ENCODE peak calls at places on chromosomes 6 and 20, in seven cellular contexts. P is tibial nerve, X is adrenal gland, T is heart left ventricle, M is lung, R is A549, Q is heart right ventricle. G is an unnamed sample. For H3K9me3, the result is how much of the 10 kb centered on the place peaks cover.

GRCh38 chr6:107730683-107731314 is 93.3 kb downstream of the SCML4 start:
- DNase-seq in P (no peak), X (no peak), T (no peak), M (no peak), R (no peak), Q (no peak), G (no peak)

GRCh38 chr20:11235058-11235457 is 561.3 kb upstream of the JAG1 start:
- DNase-seq in P (no peak), X (no peak), T (no peak), M (no peak), R (no peak), Q (no peak), G (no peak)

GRCh38 chr6:72636786-72637185 is 14.9 kb downstream of the KCNQ5 start:
- DNase-seq in P (no peak), X (no peak), T (no peak), M (no peak), R (no peak), Q (no peak), G (no peak)

GRCh38 chr20:38032585-38033329 is 499 bp downstream of the TTI1 start:
- DNase-seq in P (no peak), X (no peak), T (peak), M (no peak), R (no peak), Q (no peak), G (no peak)

GRCh38 chr6:108798672-108799355 is 49.4 kb upstream of the ARMC2 start:
- DNase-seq in P (no peak), X (peak), T (peak), M (no peak), R (no peak), Q (peak), G (no peak)

GRCh38 chr6:135905604-135906300 is 54.3 kb downstream of the PDE7B start:
- DNase-seq in P (no peak), X (no peak), T (no peak), M (no peak), R (no peak), Q (no peak), G (no peak)

GRCh38 chr6:102670756-102671155 is 1277.2 kb downstream of the GRIK2 start:
- DNase-seq in P (no peak), X (no peak), T (no peak), M (no peak), R (no peak), Q (no peak), G (no peak)

GRCh38 chr6:34465551-34466241 is at the start of gene PACSIN1:
- DNase-seq in P (no peak), X (peak), T (peak), M (no peak), R (no peak), Q (no peak), G (no peak)

GRCh38 chr6:33935439-33936080 is 131.8 kb upstream of the MLN start:
- DNase-seq in P (no peak), X (no peak), T (no peak), M (no peak), R (no peak), Q (no peak), G (no peak)

GRCh38 chr6:163897030-163897429 is 482.5 kb downstream of the QKI start:
- DNase-seq in P (peak), X (peak), T (no peak), M (no peak), R (no peak), Q (no peak), G (no peak)

GRCh38 chr6:143271024-143271423 is 179.5 kb downstream of the ADAT2 start:
- DNase-seq in P (peak), X (peak), T (peak), M (no peak), R (no peak), Q (peak), G (no peak)

GRCh38 chr6:54112171-54112650 is 968 bp downstream of the MLIP start:
- DNase-seq in P (no peak), X (no peak), T (no peak), M (no peak), R (no peak), Q (no peak), G (no peak)

GRCh38 chr6:127464161-127464880 is 5.1 kb upstream of the KIAA0408 start:
- DNase-seq in P (peak), X (peak), T (peak), M (no peak), R (no peak), Q (no peak), G (no peak)

GRCh38 chr6:169917153-169917552 is 165.7 kb downstream of the ERMARD start:
- DNase-seq in P (no peak), X (no peak), T (no peak), M (no peak), R (no peak), Q (no peak), G (no peak)
- H3K9me3 ChIP-seq in P (under half), X (under half), T (under half), M (under half), R (under half), Q (under half), G (under half)

DNA sequence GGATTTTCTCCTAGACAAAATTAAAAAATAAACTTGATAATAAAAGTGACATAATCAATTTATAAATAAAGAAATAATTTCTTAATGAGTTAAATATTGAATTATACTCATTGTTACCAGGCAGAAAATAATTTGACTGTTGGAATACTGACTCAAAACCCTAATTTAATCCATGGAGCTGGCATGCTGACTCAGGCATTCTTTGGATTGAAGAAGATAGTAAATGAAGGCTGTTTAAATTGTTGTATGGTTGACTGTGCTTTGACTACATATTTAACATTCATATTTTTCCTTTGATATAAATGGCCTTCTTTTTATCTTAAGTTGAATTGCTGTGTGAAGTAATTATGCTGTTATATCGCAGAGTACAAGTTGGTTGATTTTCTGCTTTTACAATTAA is 11.7 kb downstream of the MANEA start:
- DNase-seq in P (no peak), X (no peak), T (no peak), M (no peak), R (no peak), Q (no peak), G (no peak)
- H3K9me3 ChIP-seq in P (under half), X (under half), T (under half), M (under half), R (under half), Q (under half), G (under half)

GRCh38 chr20:29419378-29419777 is 1838.1 kb upstream of the DEFB115 start:
- DNase-seq in P (no peak), X (no peak), T (no peak), M (no peak), R (no peak), Q (no peak), G (no peak)
- H3K9me3 ChIP-seq in P (under half), X (under half), T (under half), M (under half), R (under half), Q (under half), G (under half)

DNA sequence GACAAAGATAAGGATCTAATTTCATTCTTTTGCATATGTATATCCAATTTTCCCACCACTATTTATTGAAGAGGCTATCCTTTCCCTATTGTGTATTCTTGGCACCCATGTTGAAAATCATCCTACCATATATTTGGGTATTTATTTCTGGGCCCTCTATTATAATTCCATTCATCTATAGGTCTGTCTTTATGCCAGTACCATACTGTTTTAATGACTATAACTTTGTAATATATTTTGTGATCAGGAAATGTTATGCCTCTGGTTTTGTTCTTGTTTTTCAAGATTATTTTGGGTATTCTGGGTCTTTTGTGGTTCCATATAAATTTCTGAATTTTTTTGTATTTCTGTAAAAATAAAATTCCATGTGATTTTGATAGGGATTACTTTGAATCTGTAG is 347.6 kb upstream of the SULF2 start:
- DNase-seq in P (no peak), X (no peak), T (no peak), M (no peak), R (no peak), Q (no peak), G (no peak)
- H3K9me3 ChIP-seq in P (under half), X (under half), T (under half), M (under half), R (under half), Q (under half), G (under half)

DNA sequence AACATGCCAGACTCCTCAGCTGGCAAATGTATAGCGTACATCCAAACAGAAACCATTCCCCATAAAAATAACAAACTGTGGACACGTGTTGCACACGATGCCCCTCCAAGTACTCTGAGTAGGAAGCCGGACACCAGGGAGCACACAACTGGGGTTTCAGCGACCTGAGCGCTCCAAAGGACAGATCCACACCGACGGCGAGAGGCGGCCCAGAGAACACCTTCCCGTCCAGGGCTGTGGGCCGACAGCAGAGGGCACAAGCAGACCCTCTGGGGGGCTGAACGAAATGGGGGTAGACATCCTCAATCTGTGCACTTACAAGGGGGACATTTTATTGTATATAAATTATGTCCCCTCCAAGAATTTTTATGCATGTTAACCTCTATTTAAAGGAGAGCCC is 24.7 kb downstream of the TAF4 start:
- DNase-seq in P (no peak), X (no peak), T (no peak), M (no peak), R (no peak), Q (no peak), G (no peak)
- H3K9me3 ChIP-seq in P (under half), X (under half), T (under half), M (under half), R (under half), Q (under half), G (under half)

G was measured in T-helper 17 cell.